ENCODE peak calls at places on chromosomes 2 and 18, in five cellular contexts. One of them, this sample, is unnamed.
A peak's percentile ranks its signal among the peaks of the same experiment; 100 is the strongest.

GRCh38 chr2:43340066-43340465 is 113.7 kb upstream of the ZFP36L2 start:
- DNase-seq in astrocyte: peak; percentile 75
- DNase-seq in CD4-positive, alpha-beta memory T cell: no peak
- DNase-seq in H7: no peak
- DNase-seq in brain microvascular endothelial cell: no peak
- DNase-seq in this sample: peak; percentile 55

GRCh38 chr2:198901894-198902293 is 555.8 kb downstream of the SATB2 start:
- DNase-seq in astrocyte: no peak
- DNase-seq in CD4-positive, alpha-beta memory T cell: no peak
- DNase-seq in H7: peak; percentile 6
- DNase-seq in brain microvascular endothelial cell: no peak
- DNase-seq in this sample: no peak

GRCh38 chr18:63470751-63471150 is 6.0 kb upstream of the SERPINB5 start:
- DNase-seq in astrocyte: no peak
- DNase-seq in CD4-positive, alpha-beta memory T cell: no peak
- DNase-seq in H7: peak; percentile 13
- DNase-seq in brain microvascular endothelial cell: no peak
- DNase-seq in this sample: no peak

GRCh38 chr2:5932556-5933469 is 240.6 kb downstream of the SOX11 start:
- DNase-seq in astrocyte: no peak
- DNase-seq in CD4-positive, alpha-beta memory T cell: no peak
- DNase-seq in H7: no peak
- DNase-seq in brain microvascular endothelial cell: no peak
- DNase-seq in this sample: no peak

GRCh38 chr2:190627881-190628412 is 20.9 kb upstream of the NAB1 start:
- DNase-seq in astrocyte: peak; percentile 12
- DNase-seq in CD4-positive, alpha-beta memory T cell: no peak
- DNase-seq in H7: peak; percentile 73
- DNase-seq in brain microvascular endothelial cell: no peak
- DNase-seq in this sample: peak; percentile 54

GRCh38 chr18:3889803-3890202 is 439.8 kb downstream of the TGIF1 start:
- DNase-seq in astrocyte: peak; percentile 91
- DNase-seq in CD4-positive, alpha-beta memory T cell: no peak
- DNase-seq in H7: no peak
- DNase-seq in brain microvascular endothelial cell: peak; percentile 39
- DNase-seq in this sample: no peak

GRCh38 chr2:241636983-241637232 is at the start of gene THAP4:
- DNase-seq in astrocyte: no peak
- DNase-seq in CD4-positive, alpha-beta memory T cell: no peak
- DNase-seq in H7: no peak
- DNase-seq in brain microvascular endothelial cell: no peak
- DNase-seq in this sample: peak; percentile 81

GRCh38 chr18:37378616-37379015 is 187.0 kb downstream of the CELF4 start:
- DNase-seq in astrocyte: no peak
- DNase-seq in CD4-positive, alpha-beta memory T cell: no peak
- DNase-seq in H7: peak; percentile 34
- DNase-seq in brain microvascular endothelial cell: no peak
- DNase-seq in this sample: no peak

GRCh38 chr2:99754215-99754614 is 264.4 kb upstream of the REV1 start:
- DNase-seq in astrocyte: peak; percentile 37
- DNase-seq in CD4-positive, alpha-beta memory T cell: no peak
- DNase-seq in H7: no peak
- DNase-seq in brain microvascular endothelial cell: peak; percentile 17
- DNase-seq in this sample: peak; percentile 64

GRCh38 chr2:218852911-218853667 is 6.5 kb upstream of the WNT6 start:
- DNase-seq in astrocyte: peak; percentile 40
- DNase-seq in CD4-positive, alpha-beta memory T cell: peak; percentile 67
- DNase-seq in H7: peak; percentile 85
- DNase-seq in brain microvascular endothelial cell: peak; percentile 38
- DNase-seq in this sample: peak; percentile 74
- H3K4me3 ChIP-seq in astrocyte: no peak overlapping the region
- H3K4me3 ChIP-seq in CD4-positive, alpha-beta memory T cell: no peak overlapping the region
- H3K4me3 ChIP-seq in H7: no peak overlapping the region
- H3K4me3 ChIP-seq in brain microvascular endothelial cell: no peak overlapping the region
- H3K4me3 ChIP-seq in this sample: no peak overlapping the region

GRCh38 chr2:240538031-240538780 is 19.6 kb downstream of the ANKMY1 start:
- DNase-seq in astrocyte: no peak
- DNase-seq in CD4-positive, alpha-beta memory T cell: no peak
- DNase-seq in H7: no peak
- DNase-seq in brain microvascular endothelial cell: no peak
- DNase-seq in this sample: no peak
- H3K36me3 ChIP-seq in astrocyte: no peaks in the 10 kb centered on the region
- H3K36me3 ChIP-seq in CD4-positive, alpha-beta memory T cell: peaks cover 9% of the 10 kb centered on the region
- H3K36me3 ChIP-seq in H7: no peaks in the 10 kb centered on the region
- H3K36me3 ChIP-seq in brain microvascular endothelial cell: peaks cover 3% of the 10 kb centered on the region
- H3K36me3 ChIP-seq in this sample: peaks cover 9% of the 10 kb centered on the region

DNA sequence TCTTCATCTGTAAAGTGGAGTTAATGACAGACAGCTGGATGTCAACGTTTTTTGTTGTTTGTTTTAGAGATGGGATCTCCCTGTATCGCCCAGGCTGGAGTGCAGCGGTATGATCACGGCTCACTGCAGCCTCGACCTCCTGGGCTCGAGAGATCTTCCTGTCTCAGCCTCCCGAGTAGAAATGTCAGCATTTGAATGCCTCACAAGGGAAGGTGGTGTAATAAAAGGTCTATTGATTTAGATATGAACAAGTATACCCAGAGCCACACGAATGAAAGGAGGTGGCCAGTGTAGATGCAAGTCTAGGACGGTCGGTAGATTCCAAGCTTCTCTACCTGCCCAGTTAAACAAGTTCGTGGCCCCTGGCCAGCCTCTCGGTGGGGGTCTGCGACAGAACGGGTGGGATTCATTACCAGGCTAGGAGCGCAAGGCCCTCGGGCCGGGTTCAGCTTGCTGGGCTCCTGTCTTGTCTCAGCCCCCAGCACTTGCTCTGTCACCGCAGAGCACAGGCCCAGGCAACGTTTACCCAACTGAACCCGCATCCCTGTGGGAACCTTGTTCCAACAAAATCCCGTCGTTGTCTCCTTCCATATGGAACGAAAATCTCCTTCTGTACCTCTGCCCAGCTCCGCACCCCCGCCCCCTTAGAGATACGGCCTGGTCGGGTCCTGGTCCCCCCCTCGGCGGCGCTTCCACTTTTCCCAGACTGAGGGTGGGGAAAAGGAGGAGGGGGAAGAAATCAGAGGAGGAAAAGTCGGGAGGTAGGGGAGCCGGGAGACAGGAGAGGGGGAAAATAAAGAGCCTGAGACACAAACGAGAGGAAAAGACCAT is 2.0 kb upstream of the EMX1 start:
- DNase-seq in astrocyte: no peak
- DNase-seq in CD4-positive, alpha-beta memory T cell: no peak
- DNase-seq in H7: peak; percentile 80
- DNase-seq in brain microvascular endothelial cell: no peak
- DNase-seq in this sample: no peak
- H3K4me3 ChIP-seq in astrocyte: no peak overlapping the region
- H3K4me3 ChIP-seq in CD4-positive, alpha-beta memory T cell: no peak overlapping the region
- H3K4me3 ChIP-seq in H7: peak overlapping the region; percentile 49
- H3K4me3 ChIP-seq in brain microvascular endothelial cell: no peak overlapping the region
- H3K4me3 ChIP-seq in this sample: no peak overlapping the region

DNA sequence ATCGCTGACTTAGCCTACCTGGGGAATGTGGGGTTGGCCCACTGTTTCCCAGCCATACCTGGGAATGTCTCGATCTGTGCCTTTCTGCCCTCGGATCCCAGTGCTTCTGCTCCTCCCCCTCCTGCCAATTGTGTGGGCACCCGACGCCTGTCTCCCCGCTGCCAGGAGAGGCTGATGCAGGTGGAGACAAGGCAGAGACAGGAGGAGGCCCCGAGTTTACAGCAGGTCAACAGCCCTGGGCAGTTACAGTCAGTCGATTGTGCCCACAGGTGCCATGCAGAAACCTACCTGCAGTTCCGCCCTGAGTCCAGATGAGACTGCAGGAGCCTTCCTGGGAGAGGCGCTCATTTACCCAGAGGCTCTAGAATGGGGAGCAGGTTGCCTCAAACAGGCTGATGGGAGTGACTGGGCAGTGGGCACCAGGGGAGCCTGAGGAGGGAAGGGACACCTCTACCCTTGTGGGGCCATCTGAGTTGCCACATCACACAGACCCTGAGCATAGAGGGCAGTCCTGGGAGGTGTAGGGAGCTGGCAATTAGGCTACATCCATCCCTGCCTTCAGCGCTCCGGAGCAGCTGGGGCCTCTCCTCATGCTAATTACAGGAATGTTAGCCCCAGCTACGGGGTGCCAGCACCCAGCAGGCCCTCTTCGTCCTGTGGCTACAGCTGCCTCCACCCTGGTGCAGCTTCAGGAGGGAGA is 300.1 kb downstream of the NDUFA10 start:
- DNase-seq in astrocyte: no peak
- DNase-seq in CD4-positive, alpha-beta memory T cell: no peak
- DNase-seq in H7: peak; percentile 61
- DNase-seq in brain microvascular endothelial cell: no peak
- DNase-seq in this sample: no peak
- H3K36me3 ChIP-seq in astrocyte: no peaks in the 10 kb centered on the region
- H3K36me3 ChIP-seq in CD4-positive, alpha-beta memory T cell: no peaks in the 10 kb centered on the region
- H3K36me3 ChIP-seq in H7: no peaks in the 10 kb centered on the region
- H3K36me3 ChIP-seq in brain microvascular endothelial cell: no peaks in the 10 kb centered on the region
- H3K36me3 ChIP-seq in this sample: no peaks in the 10 kb centered on the region

DNA sequence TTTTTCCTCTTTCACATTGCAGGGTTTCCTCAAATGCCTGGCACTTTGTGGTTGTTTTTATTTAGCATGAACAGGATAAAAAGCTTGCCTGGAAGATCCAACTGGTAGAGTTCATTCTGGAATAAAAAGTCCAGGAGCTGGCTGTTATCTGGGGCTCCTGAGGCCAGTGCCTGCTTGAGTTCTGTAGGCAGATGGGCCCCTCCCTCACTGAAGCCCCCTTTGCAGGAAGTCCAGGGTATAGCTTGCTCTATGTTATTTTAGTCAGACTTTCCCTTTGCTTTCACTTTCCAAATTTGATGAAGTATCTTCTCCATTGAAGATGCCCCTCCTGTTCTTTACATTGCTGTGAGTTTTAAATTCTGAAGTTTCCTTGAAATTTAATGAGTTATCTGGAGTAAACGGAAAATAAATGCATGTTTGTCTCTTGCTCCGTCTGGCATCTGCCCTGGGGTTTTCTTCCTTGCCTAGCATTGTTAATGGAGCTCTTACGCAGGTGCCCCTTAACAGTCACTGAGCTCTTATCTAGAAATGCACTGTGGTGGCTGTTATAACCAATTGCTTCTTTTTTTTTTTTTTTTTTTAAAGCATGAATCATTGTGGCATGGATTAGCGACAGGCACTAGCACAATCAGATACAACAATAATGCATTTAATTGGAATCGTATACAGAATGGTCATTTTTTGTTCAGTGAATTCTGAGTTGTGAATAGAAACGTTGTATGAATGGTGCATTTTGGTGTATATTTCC is 27.0 kb upstream of the LPIN1 start:
- DNase-seq in astrocyte: peak; percentile 17
- DNase-seq in CD4-positive, alpha-beta memory T cell: no peak
- DNase-seq in H7: no peak
- DNase-seq in brain microvascular endothelial cell: no peak
- DNase-seq in this sample: no peak
- H3K4me3 ChIP-seq in astrocyte: no peak overlapping the region
- H3K4me3 ChIP-seq in CD4-positive, alpha-beta memory T cell: no peak overlapping the region
- H3K4me3 ChIP-seq in H7: no peak overlapping the region
- H3K4me3 ChIP-seq in brain microvascular endothelial cell: no peak overlapping the region
- H3K4me3 ChIP-seq in this sample: no peak overlapping the region

DNA sequence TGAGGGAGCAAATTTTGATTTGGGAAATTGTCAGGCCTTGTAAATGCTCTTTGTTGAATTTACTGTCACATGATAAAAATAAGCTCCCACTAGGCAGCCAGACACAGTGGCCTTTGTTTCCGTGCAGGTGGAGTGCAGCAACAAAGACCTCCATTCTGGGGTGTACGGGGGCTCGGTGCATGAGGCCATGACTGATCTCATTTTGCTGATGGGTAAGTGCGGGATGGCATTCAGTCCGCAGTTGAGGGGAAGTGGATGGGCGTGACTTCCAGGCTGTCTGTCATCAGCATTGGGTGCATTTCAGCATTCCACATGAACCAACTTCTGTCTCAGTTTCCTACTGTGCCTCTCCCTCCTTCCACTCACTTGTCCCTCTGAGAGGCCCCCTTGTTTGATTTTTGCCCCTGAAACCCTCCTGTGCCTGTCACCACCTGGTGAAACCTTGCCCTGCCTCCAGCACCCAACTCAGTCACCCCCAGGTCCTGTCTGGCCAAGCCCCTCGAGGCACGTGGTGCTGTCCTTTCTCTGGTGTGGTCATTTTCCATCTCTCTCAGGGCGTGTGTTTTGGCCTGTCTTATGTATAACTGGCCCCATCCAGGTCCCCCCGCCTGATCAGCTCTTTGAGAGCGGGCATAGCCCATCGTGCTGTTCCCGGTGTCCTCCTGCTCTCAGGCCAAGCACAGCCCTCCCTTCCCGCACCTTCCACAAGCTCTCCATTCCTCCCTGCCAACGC is 16.3 kb downstream of the CNDP2 start:
- DNase-seq in astrocyte: no peak
- DNase-seq in CD4-positive, alpha-beta memory T cell: no peak
- DNase-seq in H7: peak; percentile 14
- DNase-seq in brain microvascular endothelial cell: no peak
- DNase-seq in this sample: no peak
- H3K36me3 ChIP-seq in astrocyte: peaks cover 20% of the 10 kb centered on the region
- H3K36me3 ChIP-seq in CD4-positive, alpha-beta memory T cell: peaks cover 94% of the 10 kb centered on the region
- H3K36me3 ChIP-seq in H7: peaks cover 44% of the 10 kb centered on the region
- H3K36me3 ChIP-seq in brain microvascular endothelial cell: peaks cover 56% of the 10 kb centered on the region
- H3K36me3 ChIP-seq in this sample: peaks cover 90% of the 10 kb centered on the region

GRCh38 chr2:127887452-127888219 is 1.9 kb upstream of the AMMECR1L start:
- DNase-seq in astrocyte: no peak
- DNase-seq in CD4-positive, alpha-beta memory T cell: no peak
- DNase-seq in H7: no peak
- DNase-seq in brain microvascular endothelial cell: no peak
- DNase-seq in this sample: peak; percentile 49
- H3K4me3 ChIP-seq in astrocyte: peak overlapping the region; percentile 67
- H3K4me3 ChIP-seq in CD4-positive, alpha-beta memory T cell: no peak overlapping the region
- H3K4me3 ChIP-seq in H7: no peak overlapping the region
- H3K4me3 ChIP-seq in brain microvascular endothelial cell: peak overlapping the region; percentile 28
- H3K4me3 ChIP-seq in this sample: peak overlapping the region; percentile 83

DNA sequence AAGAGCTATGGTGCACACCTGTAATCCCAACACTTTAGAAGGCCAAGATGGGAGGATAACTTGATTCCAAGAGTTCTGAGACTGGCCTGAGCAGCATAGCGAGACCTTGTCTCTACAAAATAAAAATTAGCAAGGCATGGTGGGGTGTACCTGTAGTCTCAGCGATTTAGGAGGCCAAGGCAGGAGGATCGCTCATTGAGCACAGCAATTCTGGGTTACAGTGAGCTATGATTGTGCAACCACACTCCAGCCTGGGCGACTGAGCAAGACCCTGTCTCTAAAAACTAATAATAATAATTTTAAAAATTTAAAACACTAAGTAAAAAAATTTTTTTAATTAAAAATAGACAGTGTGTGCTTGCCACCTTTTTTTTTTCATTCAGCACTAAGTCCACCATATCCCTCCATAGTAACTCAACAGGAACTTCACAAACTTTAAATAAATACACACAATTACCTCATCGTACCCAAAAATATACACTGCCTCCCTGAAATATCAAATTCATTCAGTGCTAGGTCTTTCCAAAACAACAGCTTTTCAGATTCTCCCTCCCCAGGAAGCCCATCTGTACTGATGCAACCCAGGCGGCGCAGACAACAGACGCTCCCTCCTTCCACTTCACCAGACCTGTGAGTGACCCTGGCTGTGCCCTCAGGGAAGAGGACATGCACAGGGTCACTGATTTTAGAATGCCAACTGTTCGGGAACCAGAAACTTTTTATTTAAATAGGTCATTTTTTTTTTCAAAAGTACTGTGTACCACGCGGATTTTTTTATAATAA is 29.6 kb downstream of the FAM168B start:
- DNase-seq in astrocyte: no peak
- DNase-seq in CD4-positive, alpha-beta memory T cell: no peak
- DNase-seq in H7: no peak
- DNase-seq in brain microvascular endothelial cell: no peak
- DNase-seq in this sample: no peak
- H3K36me3 ChIP-seq in astrocyte: peaks cover 23% of the 10 kb centered on the region
- H3K36me3 ChIP-seq in CD4-positive, alpha-beta memory T cell: peaks cover 26% of the 10 kb centered on the region
- H3K36me3 ChIP-seq in H7: peaks cover 5% of the 10 kb centered on the region
- H3K36me3 ChIP-seq in brain microvascular endothelial cell: peaks cover 18% of the 10 kb centered on the region
- H3K36me3 ChIP-seq in this sample: peaks cover 43% of the 10 kb centered on the region

GRCh38 chr2:85702172-85702571 is 8.0 kb downstream of the GNLY start:
- DNase-seq in astrocyte: peak; percentile 73
- DNase-seq in CD4-positive, alpha-beta memory T cell: no peak
- DNase-seq in H7: no peak
- DNase-seq in brain microvascular endothelial cell: no peak
- DNase-seq in this sample: peak; percentile 74
- H3K4me3 ChIP-seq in astrocyte: peak overlapping the region; percentile 19
- H3K4me3 ChIP-seq in CD4-positive, alpha-beta memory T cell: no peak overlapping the region
- H3K4me3 ChIP-seq in H7: no peak overlapping the region
- H3K4me3 ChIP-seq in brain microvascular endothelial cell: no peak overlapping the region
- H3K4me3 ChIP-seq in this sample: no peak overlapping the region